ENCODE peak calls at places on chromosomes 7 and 10, in four cellular contexts. H is coronary artery, T is GM12865, V is fibroblast of mammary gland. I is an unnamed sample.

GRCh38 chr10:62554632-62555199 is 180.5 kb downstream of the ZNF365 start:
- DNase-seq in H (no peak), T (peak), V (peak), I (peak)

GRCh38 chr7:151699920-151700319 is 177.0 kb downstream of the PRKAG2 start:
- DNase-seq in H (no peak), T (no peak), V (peak), I (no peak)

GRCh38 chr10:99418910-99419624 is 11.4 kb downstream of the GOT1 start:
- DNase-seq in H (no peak), T (no peak), V (no peak), I (no peak)

GRCh38 chr10:70807566-70807965 is 8.2 kb upstream of the SGPL1 start:
- DNase-seq in H (no peak), T (no peak), V (no peak), I (no peak)

GRCh38 chr7:904847-905246 is 28.5 kb downstream of the GET4 start:
- DNase-seq in H (peak), T (no peak), V (peak), I (no peak)

GRCh38 chr10:110215751-110216150 is 8.3 kb downstream of the MXI1 start:
- DNase-seq in H (no peak), T (no peak), V (no peak), I (no peak)

GRCh38 chr10:75405201-75406143 is 3.9 kb upstream of the ZNF503 start:
- DNase-seq in H (no peak), T (no peak), V (no peak), I (peak)

GRCh38 chr7:32658034-32658944 is 163.0 kb downstream of the AVL9 start:
- DNase-seq in H (no peak), T (peak), V (peak), I (no peak)

GRCh38 chr10:23171232-23171876 is 20.8 kb upstream of the PTF1A start:
- DNase-seq in H (no peak), T (no peak), V (peak), I (peak)

GRCh38 chr7:46565257-46565656 is 644.2 kb upstream of the IGFBP3 start:
- DNase-seq in H (no peak), T (peak), V (no peak), I (no peak)

GRCh38 chr10:47099445-47099844 is 188.2 kb downstream of the PTPN20 start:
- DNase-seq in H (peak), T (no peak), V (no peak), I (no peak)

GRCh38 chr10:113711142-113711541 is 31.4 kb downstream of the CASP7 start:
- DNase-seq in H (no peak), T (no peak), V (no peak), I (no peak)

GRCh38 chr10:113665806-113666354 is 2.0 kb upstream of the NRAP start:
- DNase-seq in H (no peak), T (no peak), V (peak), I (no peak)

DNA sequence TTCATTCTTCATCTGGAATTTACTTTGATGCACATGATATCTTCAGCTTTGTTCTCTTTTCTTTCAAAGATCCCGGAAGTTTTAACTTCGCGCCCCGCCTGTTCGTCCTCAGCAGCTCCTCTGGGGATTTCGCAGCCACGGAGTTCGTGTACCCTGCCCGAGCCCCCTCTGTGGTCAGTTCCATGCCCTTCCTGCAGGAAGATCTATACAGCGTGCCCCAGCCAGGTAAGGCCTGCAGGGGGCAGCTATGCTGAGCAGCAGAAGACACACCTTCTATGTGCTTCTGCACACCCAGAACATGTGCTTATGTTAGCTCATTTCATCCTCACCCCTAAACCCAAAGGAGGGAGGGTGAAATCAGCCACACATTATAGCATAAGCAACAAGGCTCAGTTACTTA is 79.7 kb upstream of the LYZL2 start:
- DNase-seq in H (no peak), T (no peak), V (no peak), I (no peak)
- TF ChIP-seq CTCF in H (no peak), T (peak), V (no peak), I (no peak)

GRCh38 chr7:35185908-35186731 is 67.8 kb downstream of the TBX20 start:
- DNase-seq in H (peak), T (no peak), V (no peak), I (peak)
- TF ChIP-seq CTCF in H (no peak), T (no peak), V (no peak), I (no peak)

DNA sequence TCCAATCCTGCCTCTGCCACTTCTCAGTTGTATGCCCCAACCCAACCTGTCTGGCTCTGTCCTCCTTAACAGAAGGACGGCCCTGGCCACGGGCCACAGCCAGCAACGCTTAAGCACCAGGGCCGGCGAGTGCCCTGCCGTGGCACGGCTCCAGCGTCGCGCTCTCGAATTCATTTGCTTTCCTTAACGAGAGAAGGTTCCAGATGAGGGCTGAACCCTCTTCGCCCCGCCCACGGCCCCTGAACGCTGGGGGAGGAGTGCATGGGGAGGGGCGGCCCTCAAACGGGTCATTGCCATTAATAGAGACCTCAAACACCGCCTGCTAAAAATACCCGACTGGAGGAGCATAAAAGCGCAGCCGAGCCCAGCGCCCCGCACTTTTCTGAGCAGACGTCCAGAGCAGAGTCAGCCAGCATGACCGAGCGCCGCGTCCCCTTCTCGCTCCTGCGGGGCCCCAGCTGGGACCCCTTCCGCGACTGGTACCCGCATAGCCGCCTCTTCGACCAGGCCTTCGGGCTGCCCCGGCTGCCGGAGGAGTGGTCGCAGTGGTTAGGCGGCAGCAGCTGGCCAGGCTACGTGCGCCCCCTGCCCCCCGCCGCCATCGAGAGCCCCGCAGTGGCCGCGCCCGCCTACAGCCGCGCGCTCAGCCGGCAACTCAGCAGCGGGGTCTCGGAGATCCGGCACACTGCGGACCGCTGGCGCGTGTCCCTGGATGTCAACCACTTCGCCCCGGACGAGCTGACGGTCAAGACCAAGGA is at the start of gene HSPB1:
- DNase-seq in H (peak), T (peak), V (peak), I (peak)
- TF ChIP-seq CTCF in H (no peak), T (no peak), V (no peak), I (no peak)

DNA sequence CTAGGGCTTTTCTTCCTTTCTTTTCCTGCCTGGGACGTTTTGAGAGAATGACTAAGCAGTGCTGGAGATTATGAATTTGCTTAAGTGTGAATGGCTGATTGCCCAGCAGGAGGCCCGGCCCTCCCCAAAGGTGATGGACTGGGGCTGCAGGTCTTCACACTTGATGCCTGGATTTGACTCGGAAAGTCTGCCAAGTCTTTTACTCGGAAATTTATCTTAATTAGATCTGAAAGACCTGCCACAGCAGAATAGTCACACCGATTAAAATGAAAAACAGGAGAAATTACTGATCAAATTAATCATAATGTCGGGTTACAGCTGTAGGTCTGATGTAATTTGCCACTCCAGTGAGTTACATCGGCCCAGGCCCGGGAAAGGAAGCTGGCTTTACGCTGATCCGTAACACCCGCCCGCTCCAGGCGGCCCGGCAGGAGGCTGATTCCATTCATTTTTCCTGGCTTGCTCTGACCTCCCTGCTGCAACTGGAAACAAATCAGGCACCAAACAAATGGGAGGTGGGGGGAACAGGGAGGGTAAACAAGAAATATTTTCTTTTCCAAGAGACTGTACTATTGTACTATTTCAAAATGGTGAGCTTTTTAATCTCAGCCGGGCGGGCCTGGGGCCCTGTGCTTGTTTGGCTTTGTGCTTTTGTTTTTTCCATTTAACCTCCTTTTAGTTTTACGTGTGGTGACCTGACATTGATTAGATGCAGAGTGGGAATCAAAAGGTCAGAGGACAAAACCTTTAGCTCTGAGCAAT is 212.4 kb upstream of the YAE1 start:
- DNase-seq in H (no peak), T (no peak), V (peak), I (peak)
- TF ChIP-seq CTCF in H (no peak), T (no peak), V (no peak), I (peak)